ENCODE peak calls at places on chromosomes 6 and 20, in four cellular contexts. K is naive thymus-derived CD8-positive, alpha-beta T cell; O is T1000; N is MCF 10A. B is an unnamed sample.

GRCh38 chr20:50257860-50258259 is 67.2 kb downstream of the CEBPB start:
- DNase-seq in K (no peak), O (no peak), N (no peak), B (no peak)

GRCh38 chr6:150491131-150491795 is 108.4 kb upstream of the PLEKHG1 start:
- DNase-seq in K (no peak), O (no peak), N (peak; percentile 62), B (no peak)

GRCh38 chr6:125853740-125854139 is 63.0 kb downstream of the NCOA7 start:
- DNase-seq in K (no peak), O (no peak), N (no peak), B (no peak)

GRCh38 chr20:63766695-63767426 is 27.3 kb downstream of the SLC2A4RG start:
- DNase-seq in K (no peak), O (no peak), N (no peak), B (no peak)

GRCh38 chr20:43444107-43444506 is 13.6 kb upstream of the SRSF6 start:
- DNase-seq in K (no peak), O (no peak), N (no peak), B (no peak)

GRCh38 chr6:143232849-143233248 is 172.2 kb downstream of the AIG1 start:
- DNase-seq in K (no peak), O (no peak), N (peak; percentile 70), B (no peak)

GRCh38 chr20:25066386-25066785 is 8.4 kb upstream of the ACSS1 start:
- DNase-seq in K (no peak), O (no peak), N (no peak), B (no peak)

GRCh38 chr20:50023116-50023802 is 40.5 kb downstream of the SNAI1 start:
- DNase-seq in K (no peak), O (no peak), N (peak; percentile 30), B (no peak)

GRCh38 chr6:140897349-140897748 is 1235.4 kb upstream of the GJE1 start:
- DNase-seq in K (no peak), O (no peak), N (no peak), B (peak; percentile 82)

GRCh38 chr20:10855031-10855430 is 181.2 kb upstream of the JAG1 start:
- DNase-seq in K (no peak), O (no peak), N (no peak), B (no peak)

GRCh38 chr6:157609556-157609955 is 213.5 kb upstream of the SNX9 start:
- DNase-seq in K (no peak), O (no peak), N (no peak), B (no peak)

GRCh38 chr20:23212011-23212410 is 125.9 kb upstream of the CD93 start:
- DNase-seq in K (no peak), O (no peak), N (no peak), B (no peak)

GRCh38 chr6:81487489-81487888 is 265.0 kb downstream of the TENT5A start:
- DNase-seq in K (no peak), O (no peak), N (no peak), B (no peak)

GRCh38 chr6:135953800-135954199 is 102.3 kb downstream of the PDE7B start:
- DNase-seq in K (no peak), O (no peak), N (no peak), B (no peak)